ENCODE peak calls at places on chromosome 9, in seven cellular contexts. A is H54, U is esophagus squamous epithelium, L is heart left ventricle, S is A549, R is sigmoid colon, Q is breast epithelium. X is an unnamed sample.
A peak's percentile ranks its signal among the peaks of the same experiment; 100 is the strongest.

GRCh38 chr9:127818574-127818973 is 15.9 kb downstream of the FPGS start:
- DNase-seq in R (no peak), A (no peak), S (no peak), L (no peak), U (no peak), Q (no peak), X (no peak)

GRCh38 chr9:134802201-134802795 is 78.3 kb upstream of the FCN2 start:
- DNase-seq in R (no peak), A (no peak), S (no peak), Q (no peak), L (no peak), U (no peak), X (no peak)

GRCh38 chr9:36337002-36337401 is 63.1 kb downstream of the RNF38 start:
- DNase-seq in R (no peak), A (no peak), S (no peak), U (no peak), Q (no peak), L (no peak), X (no peak)

GRCh38 chr9:78927099-78927940 is 630.4 kb downstream of the PSAT1 start:
- DNase-seq in Q (no peak), U (no peak), R (no peak), A (no peak), L (no peak), S (no peak), X (no peak)

GRCh38 chr9:94804917-94805544 is 78.5 kb downstream of the AOPEP start:
- DNase-seq in A (no peak), S (peak; percentile 62), U (no peak), L (no peak), Q (no peak), R (no peak), X (no peak)

GRCh38 chr9:76626980-76627379 is 137.3 kb upstream of the PCA3 start:
- DNase-seq in R (no peak), S (no peak), A (no peak), U (no peak), Q (no peak), L (no peak), X (no peak)

GRCh38 chr9:38284768-38285080 is 107.8 kb upstream of the ALDH1B1 start:
- DNase-seq in R (no peak), Q (no peak), S (no peak), U (no peak), A (no peak), L (no peak), X (no peak)

GRCh38 chr9:97853844-97854695 is 1.0 kb downstream of the FOXE1 start:
- DNase-seq in U (no peak), A (no peak), Q (no peak), R (no peak), L (no peak), S (peak; percentile 87), X (no peak)

GRCh38 chr9:95947118-95947517 is 71.6 kb downstream of the ERCC6L2 start:
- DNase-seq in A (no peak), U (no peak), R (no peak), Q (no peak), L (no peak), S (no peak), X (no peak)

GRCh38 chr9:101354143-101354764 is 30.6 kb downstream of the BAAT start:
- DNase-seq in L (no peak), S (peak; percentile 90), R (no peak), Q (no peak), U (no peak), A (no peak), X (no peak)

GRCh38 chr9:116674210-116674980 is 12.7 kb upstream of the TRIM32 start:
- DNase-seq in L (no peak), S (no peak), R (no peak), A (no peak), Q (no peak), U (no peak), X (no peak)

GRCh38 chr9:34566972-34567371 is 22.6 kb downstream of the CNTFR start:
- DNase-seq in Q (no peak), S (no peak), A (no peak), L (no peak), R (no peak), U (no peak), X (no peak)

GRCh38 chr9:96484521-96484931 is 34.6 kb downstream of the HABP4 start:
- DNase-seq in U (no peak), S (no peak), L (no peak), Q (no peak), A (no peak), R (no peak), X (no peak)

GRCh38 chr9:93193373-93193725 is 9.4 kb downstream of the WNK2 start:
- DNase-seq in L (no peak), A (no peak), Q (no peak), S (no peak), U (no peak), R (no peak), X (no peak)

GRCh38 chr9:4143951-4144717 is 155.7 kb downstream of the GLIS3 start:
- DNase-seq in R (no peak), Q (no peak), L (no peak), A (no peak), S (peak; percentile 45), U (no peak), X (no peak)

DNA sequence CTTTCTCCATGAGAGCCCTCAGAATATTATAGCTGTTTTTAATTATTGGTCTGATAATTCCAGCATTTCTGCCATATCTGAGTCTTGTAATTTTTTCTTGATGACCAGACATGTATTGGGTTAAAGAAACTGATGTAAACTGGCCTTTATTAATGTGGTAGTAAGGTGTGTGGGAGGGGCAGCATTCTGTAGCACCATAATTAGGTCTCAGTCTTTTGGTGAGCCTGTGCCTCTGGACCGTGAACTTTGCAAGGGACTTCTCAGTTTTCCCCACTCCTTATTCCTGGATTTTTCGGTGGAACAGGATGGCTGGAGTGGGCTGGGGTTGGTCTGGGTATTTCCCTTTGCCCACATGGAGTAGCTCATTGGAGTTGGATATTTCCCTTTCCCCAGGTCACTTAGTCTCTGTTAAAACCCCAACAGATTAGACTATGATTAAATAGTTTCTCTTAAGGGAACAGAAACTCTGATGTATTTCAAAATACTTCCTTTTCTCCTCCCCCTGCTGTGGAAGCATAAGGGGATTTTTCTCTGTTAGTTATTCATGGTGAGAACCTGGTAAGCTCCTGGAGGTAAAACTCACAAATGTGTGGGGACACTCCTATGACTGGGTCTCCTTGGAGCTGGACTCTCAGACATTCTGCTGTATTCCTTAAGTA is 52.4 kb downstream of the FSD1L start:
- DNase-seq in L (no peak), A (no peak), Q (no peak), U (no peak), R (no peak), S (no peak), X (no peak)
- TF ChIP-seq POLR2A in L (no peak), A (no peak), Q (no peak), U (no peak), R (no peak), S (no peak), X (no peak)

GRCh38 chr9:105858877-105859276 is 164.5 kb downstream of the TMEM38B start:
- DNase-seq in U (no peak), Q (no peak), A (no peak), S (no peak), L (no peak), R (no peak), X (no peak)

GRCh38 chr9:105862002-105862401 is 167.7 kb downstream of the TMEM38B start:
- DNase-seq in R (no peak), S (no peak), L (no peak), Q (no peak), U (no peak), A (no peak), X (no peak)

GRCh38 chr9:105860526-105860925 is 166.2 kb downstream of the TMEM38B start:
- DNase-seq in A (no peak), R (no peak), Q (no peak), L (no peak), U (no peak), S (no peak), X (no peak)

GRCh38 chr9:105858284-105858683 is 163.9 kb downstream of the TMEM38B start:
- DNase-seq in L (no peak), Q (no peak), A (no peak), R (no peak), S (no peak), U (no peak), X (no peak)

DNA sequence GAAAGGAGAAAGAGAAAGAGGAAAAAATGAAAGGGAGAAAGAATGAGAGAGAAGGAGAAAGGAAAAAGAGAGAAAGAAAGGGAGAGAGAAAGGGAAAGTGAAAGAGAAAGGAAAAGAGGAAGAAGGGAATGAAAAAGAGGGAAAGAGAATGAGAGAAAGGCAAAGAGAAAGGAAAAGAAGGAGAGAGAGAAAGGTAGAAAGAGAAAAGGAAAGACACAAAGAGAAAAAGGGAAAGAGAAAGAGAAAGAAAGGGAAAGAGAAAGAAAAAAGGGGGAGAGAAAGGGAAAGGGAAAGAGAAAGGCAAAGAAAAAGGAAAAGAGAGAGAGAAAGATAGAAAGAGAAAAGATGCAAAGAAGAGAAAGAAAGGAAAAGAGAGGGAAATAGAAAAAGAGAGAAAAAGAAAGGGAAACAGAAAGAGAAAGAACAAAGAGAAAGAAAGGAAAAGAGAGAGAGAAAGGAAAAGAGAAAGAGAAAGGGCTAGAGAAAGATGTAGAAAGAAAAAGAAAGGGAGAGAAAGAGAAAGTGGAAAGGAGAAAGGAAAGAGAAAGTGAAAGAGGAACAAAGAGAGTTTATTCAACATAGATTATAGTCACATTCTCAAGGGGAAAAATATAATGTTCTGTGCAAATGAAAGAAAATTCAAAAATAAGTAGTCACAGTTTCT is 165.2 kb downstream of the TMEM38B start:
- DNase-seq in A (no peak), Q (no peak), R (no peak), L (no peak), S (no peak), U (no peak), X (no peak)
- TF ChIP-seq POLR2A in A (no peak), Q (no peak), R (no peak), L (no peak), S (no peak), U (no peak), X (no peak)

DNA sequence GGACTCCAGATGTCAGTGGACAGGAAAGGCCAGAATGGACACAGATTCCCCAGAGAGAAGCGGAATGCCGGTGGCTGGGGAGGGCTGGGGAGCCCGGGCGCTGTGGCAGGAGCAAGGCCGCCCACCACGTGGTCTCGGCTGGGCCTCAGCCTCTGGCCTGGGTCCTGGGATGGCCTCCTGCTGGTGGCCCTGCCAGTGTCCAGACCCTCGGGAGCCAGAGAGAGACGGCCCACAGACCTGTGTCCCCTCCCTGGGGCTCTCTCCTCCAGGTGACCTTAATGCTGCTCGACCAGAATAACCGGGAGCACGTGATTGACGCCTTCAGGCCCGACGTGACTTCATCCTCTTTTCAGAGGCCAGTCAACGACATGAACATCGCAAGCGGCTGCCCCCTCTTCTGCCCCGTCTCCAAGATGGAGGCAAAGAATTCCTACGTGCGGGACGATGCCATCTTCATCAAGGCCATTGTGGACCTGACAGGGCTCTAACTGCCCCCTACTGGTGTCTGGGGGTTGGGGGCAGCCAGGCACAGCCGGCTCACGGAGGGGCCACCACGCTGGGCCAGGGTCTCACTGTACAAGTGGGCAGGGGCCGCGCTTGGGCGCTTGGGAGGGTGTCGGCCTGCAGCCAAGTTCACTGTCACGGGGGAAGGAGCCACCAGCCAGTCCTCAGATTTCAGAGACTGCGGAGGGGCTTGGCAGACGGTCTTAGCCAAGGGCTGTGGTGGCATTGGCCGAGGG is 19.0 kb downstream of the FBXW5 start:
- DNase-seq in L (peak; percentile 74), U (no peak), Q (no peak), S (no peak), A (no peak), R (no peak), X (no peak)
- TF ChIP-seq POLR2A in L (no peak), U (no peak), Q (no peak), S (no peak), A (no peak), R (no peak), X (no peak)

DNA sequence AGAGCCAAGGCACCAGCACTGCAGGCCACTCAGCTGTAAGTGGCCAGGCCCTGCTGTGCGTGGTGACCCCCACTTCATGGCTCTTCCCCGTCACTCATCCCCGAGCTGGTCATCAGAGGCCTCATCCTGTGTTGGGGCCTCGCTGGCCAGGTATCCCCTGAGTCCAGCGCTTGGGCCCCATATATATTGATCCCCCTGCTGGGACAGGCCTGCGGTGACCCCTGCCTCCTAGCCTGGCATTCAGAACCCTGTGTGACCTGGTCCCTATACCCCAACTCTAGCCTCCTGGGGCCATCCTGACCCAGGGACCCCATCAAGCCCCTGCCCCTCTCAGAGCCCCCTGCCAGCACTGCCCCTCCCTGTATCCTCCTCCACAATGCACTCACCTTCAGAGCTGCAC is 12.7 kb downstream of the GBGT1 start:
- DNase-seq in L (no peak), Q (no peak), A (no peak), S (no peak), R (no peak), U (no peak), X (no peak)
- TF ChIP-seq POLR2A in L (no peak), Q (no peak), A (no peak), S (no peak), R (no peak), U (no peak), X (no peak)